ENCODE peak calls at places on chromosome 7, in five cellular contexts. G, L, S, C and T are unnamed samples.

GRCh38 chr7:52917982-52918578 is 117.4 kb upstream of the POM121L12 start:
- DNase-seq in G (no peak), L (no peak), S (no peak), C (no peak), T (no peak)

GRCh38 chr7:150852371-150852905 is at the start of gene AOC1:
- DNase-seq in G (no peak), L (peak; percentile 56), S (no peak), C (no peak), T (no peak)

GRCh38 chr7:157738064-157738460 is 401.3 kb downstream of the DNAJB6 start:
- DNase-seq in G (peak; percentile 27), L (no peak), S (no peak), C (no peak), T (no peak)

GRCh38 chr7:97226541-97226940 is 109.0 kb downstream of the SDHAF3 start:
- DNase-seq in G (no peak), L (no peak), S (no peak), C (no peak), T (no peak)

GRCh38 chr7:67301667-67302066 is 305.0 kb downstream of the TYW1 start:
- DNase-seq in G (no peak), L (no peak), S (no peak), C (no peak), T (no peak)

GRCh38 chr7:157267956-157268355 is 68.8 kb upstream of the DNAJB6 start:
- DNase-seq in G (no peak), L (no peak), S (no peak), C (no peak), T (no peak)

GRCh38 chr7:99289185-99289584 is 16.5 kb downstream of the MYH16 start:
- DNase-seq in G (no peak), L (no peak), S (no peak), C (no peak), T (no peak)

GRCh38 chr7:66082083-66082482 is 6.5 kb downstream of the ASL start:
- DNase-seq in G (no peak), L (no peak), S (no peak), C (no peak), T (no peak)

GRCh38 chr7:6680146-6680545 is 26.6 kb downstream of the ZNF12 start:
- DNase-seq in G (no peak), L (no peak), S (no peak), C (no peak), T (no peak)

GRCh38 chr7:2231992-2232765 is 566 bp downstream of the MAD1L1 start:
- DNase-seq in G (peak; percentile 44), L (no peak), S (no peak), C (peak; percentile 51), T (no peak)

GRCh38 chr7:122290476-122290875 is 14.1 kb downstream of the FEZF1 start:
- DNase-seq in G (no peak), L (no peak), S (no peak), C (no peak), T (no peak)

GRCh38 chr7:24152356-24152755 is 131.6 kb upstream of the NPY start:
- DNase-seq in G (no peak), L (no peak), S (no peak), C (no peak), T (no peak)

GRCh38 chr7:109318146-109318545 is 748.5 kb downstream of the DNAJB9 start:
- DNase-seq in G (no peak), L (no peak), S (no peak), C (no peak), T (no peak)

GRCh38 chr7:128763541-128763940 is 12.1 kb downstream of the OPN1SW start:
- DNase-seq in G (no peak), L (no peak), S (no peak), C (no peak), T (no peak)

GRCh38 chr7:81690251-81690650 is 79.6 kb downstream of the HGF start:
- DNase-seq in G (no peak), L (no peak), S (no peak), C (no peak), T (no peak)

GRCh38 chr7:131570401-131570800 is 14.0 kb upstream of the PODXL start:
- DNase-seq in G (no peak), L (no peak), S (no peak), C (no peak), T (no peak)

GRCh38 chr7:85749715-85750453 is 563.0 kb upstream of the SEMA3D start:
- DNase-seq in G (no peak), L (no peak), S (no peak), C (no peak), T (no peak)

GRCh38 chr7:99033765-99034164 is 110.1 kb downstream of the SMURF1 start:
- DNase-seq in G (no peak), L (no peak), S (no peak), C (no peak), T (no peak)

GRCh38 chr7:77799078-77799964 is 748 bp downstream of the PHTF2 start:
- DNase-seq in G (peak; percentile 69), L (peak; percentile 75), S (peak; percentile 4), C (peak; percentile 28), T (peak; percentile 25)

GRCh38 chr7:88289505-88290129 is 17.1 kb downstream of the STEAP4 start:
- DNase-seq in G (no peak), L (no peak), S (peak; percentile 16), C (no peak), T (no peak)

GRCh38 chr7:101630591-101630990 is 1.5 kb upstream of the MYL10 start:
- DNase-seq in G (no peak), L (no peak), S (no peak), C (no peak), T (no peak)

GRCh38 chr7:115516341-115516740 is 514.2 kb downstream of the TFEC start:
- DNase-seq in G (no peak), L (no peak), S (peak; percentile 39), C (no peak), T (no peak)

GRCh38 chr7:95859434-95859833 is 87.1 kb downstream of the DYNC1I1 start:
- DNase-seq in G (no peak), L (no peak), S (peak; percentile 94), C (no peak), T (no peak)

GRCh38 chr7:8246020-8246419 is 15.9 kb downstream of the ICA1 start:
- DNase-seq in G (no peak), L (no peak), S (no peak), C (no peak), T (no peak)

GRCh38 chr7:105268511-105269392 is 120.0 kb downstream of the SRPK2 start:
- DNase-seq in G (no peak), L (no peak), S (peak; percentile 21), C (peak; percentile 51), T (no peak)

GRCh38 chr7:106056513-106057203 is 55.5 kb downstream of the SYPL1 start:
- DNase-seq in G (peak; percentile 76), L (no peak), S (peak; percentile 53), C (peak; percentile 82), T (peak; percentile 54)

GRCh38 chr7:35694784-35695627 is at the start of gene HERPUD2:
- DNase-seq in G (peak; percentile 93), L (peak; percentile 92), S (peak; percentile 82), C (peak; percentile 95), T (peak; percentile 90)
- TF ChIP-seq CTCF in G (peak; percentile 24), L (peak; percentile 24), S (peak; percentile 0), C (peak; percentile 1), T (no peak)

GRCh38 chr7:12066004-12066403 is 145.1 kb upstream of the TMEM106B start:
- DNase-seq in G (no peak), L (no peak), S (no peak), C (no peak), T (no peak)

GRCh38 chr7:12056977-12057376 is 154.1 kb upstream of the TMEM106B start:
- DNase-seq in G (no peak), L (no peak), S (no peak), C (no peak), T (no peak)

GRCh38 chr7:12064716-12065115 is 146.4 kb upstream of the TMEM106B start:
- DNase-seq in G (no peak), L (no peak), S (no peak), C (no peak), T (no peak)

GRCh38 chr7:12066561-12066960 is 144.5 kb upstream of the TMEM106B start:
- DNase-seq in G (no peak), L (no peak), S (no peak), C (no peak), T (no peak)

DNA sequence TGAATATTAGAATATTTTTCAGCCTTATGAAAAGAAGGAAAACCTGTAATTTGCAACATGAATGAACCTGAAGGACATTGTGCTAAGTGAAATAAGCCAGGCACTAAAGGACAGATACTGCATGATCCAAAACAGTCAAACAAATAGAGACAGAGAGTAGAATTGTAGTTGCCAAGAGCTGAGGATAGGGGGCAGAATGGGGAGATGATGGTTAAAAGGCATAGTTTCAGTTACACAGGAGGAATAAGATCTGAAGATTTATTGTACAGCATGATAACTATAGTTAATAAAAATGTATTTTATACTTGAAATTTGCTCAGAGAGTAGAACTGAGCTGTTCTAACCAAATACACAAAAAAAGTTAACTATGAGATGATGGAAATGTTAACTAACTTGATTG is 149.0 kb upstream of the TMEM106B start:
- DNase-seq in G (no peak), L (no peak), S (no peak), C (no peak), T (no peak)
- TF ChIP-seq CTCF in G (no peak), L (peak; percentile 53), S (peak; percentile 38), C (peak; percentile 21), T (no peak)

GRCh38 chr7:36128448-36129047 is 24.5 kb upstream of the EEPD1 start:
- DNase-seq in G (peak; percentile 78), L (no peak), S (peak; percentile 91), C (no peak), T (no peak)
- TF ChIP-seq CTCF in G (peak; percentile 39), L (peak; percentile 78), S (peak; percentile 59), C (no peak), T (peak; percentile 48)

GRCh38 chr7:148941598-148942280 is 57.6 kb upstream of the EZH2 start:
- DNase-seq in G (peak; percentile 54), L (peak; percentile 81), S (peak; percentile 68), C (no peak), T (peak; percentile 50)
- TF ChIP-seq CTCF in G (peak; percentile 30), L (peak; percentile 76), S (peak; percentile 71), C (peak; percentile 45), T (peak; percentile 46)

GRCh38 chr7:40447345-40447744 is 312.5 kb downstream of the SUGCT start:
- DNase-seq in G (no peak), L (no peak), S (no peak), C (no peak), T (no peak)
- TF ChIP-seq CTCF in G (no peak), L (no peak), S (no peak), C (peak; percentile 10), T (no peak)

GRCh38 chr7:137164251-137164650 is 179.3 kb downstream of the PTN start:
- DNase-seq in G (no peak), L (no peak), S (no peak), C (no peak), T (no peak)

GRCh38 chr7:137167609-137168008 is 175.9 kb downstream of the PTN start:
- DNase-seq in G (no peak), L (no peak), S (no peak), C (no peak), T (no peak)

GRCh38 chr7:137172105-137172590 is 171.4 kb downstream of the PTN start:
- DNase-seq in G (no peak), L (no peak), S (no peak), C (no peak), T (no peak)

DNA sequence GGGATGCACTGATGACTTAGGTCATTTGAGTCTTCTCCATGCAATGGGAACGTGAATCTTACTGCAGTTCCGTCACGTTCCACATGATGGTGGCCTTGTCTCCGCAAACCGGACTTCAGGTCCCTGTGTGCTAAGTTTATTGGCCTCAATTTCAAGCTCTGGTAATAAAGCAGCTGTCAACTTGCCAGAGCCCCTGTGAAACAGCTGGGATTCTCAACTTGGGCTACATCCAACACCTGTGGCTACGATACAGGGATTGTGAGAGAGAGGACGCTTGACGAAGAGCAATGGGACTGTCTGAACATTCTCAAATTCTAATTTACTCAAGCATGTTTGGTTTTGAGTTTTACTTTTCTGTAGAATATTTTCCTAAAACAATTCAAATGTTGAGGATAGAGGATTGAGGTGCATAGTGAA is 174.2 kb downstream of the PTN start:
- DNase-seq in G (peak; percentile 14), L (no peak), S (peak; percentile 74), C (no peak), T (no peak)
- TF ChIP-seq CTCF in G (no peak), L (peak; percentile 88), S (peak; percentile 90), C (no peak), T (no peak)